ENCODE peak calls at places on chromosomes 1 and 21, in five cellular contexts. D is psoas muscle, A is cardiac septum, S is mesothelial cell of epicardium, Q is endothelial cell. M is an unnamed sample.

GRCh38 chr1:207811920-207812720 is 60.3 kb downstream of the CD46 start:
- DNase-seq in D (peak), A (peak), S (no peak), Q (peak), M (no peak)

GRCh38 chr1:160237558-160237957 is 24.8 kb downstream of the DCAF8 start:
- DNase-seq in D (no peak), A (no peak), S (no peak), Q (no peak), M (no peak)

GRCh38 chr1:157577420-157577819 is 20.5 kb downstream of the FCRL4 start:
- DNase-seq in D (no peak), A (no peak), S (no peak), Q (no peak), M (no peak)

GRCh38 chr1:156245451-156246232 is 2.2 kb downstream of the PAQR6 start:
- DNase-seq in D (no peak), A (no peak), S (no peak), Q (peak), M (no peak)

GRCh38 chr1:18480315-18481189 is at the start of gene KLHDC7A:
- DNase-seq in D (no peak), A (peak), S (no peak), Q (peak), M (no peak)

GRCh38 chr1:105872761-105873286 is 1183.7 kb upstream of the PRMT6 start:
- DNase-seq in D (no peak), A (no peak), S (no peak), Q (no peak), M (no peak)

GRCh38 chr1:2617981-2618470 is 14.8 kb downstream of the MMEL1 start:
- DNase-seq in D (no peak), A (no peak), S (no peak), Q (no peak), M (peak)

GRCh38 chr1:109319114-109319513 is 12.3 kb upstream of the MYBPHL start:
- DNase-seq in D (no peak), A (no peak), S (no peak), Q (no peak), M (no peak)

GRCh38 chr1:154852845-154853244 is 17.2 kb downstream of the KCNN3 start:
- DNase-seq in D (no peak), A (no peak), S (no peak), Q (no peak), M (no peak)

GRCh38 chr1:113153116-113153803 is 80.3 kb downstream of the LRIG2 start:
- DNase-seq in D (no peak), A (no peak), S (no peak), Q (no peak), M (no peak)

GRCh38 chr1:207903767-207904166 is 7.2 kb downstream of the CD34 start:
- DNase-seq in D (no peak), A (no peak), S (no peak), Q (no peak), M (no peak)

GRCh38 chr1:211829343-211830054 is 1.1 kb downstream of the LPGAT1 start:
- DNase-seq in D (peak), A (peak), S (no peak), Q (peak), M (no peak)

GRCh38 chr1:67970088-67970487 is 80.3 kb downstream of the DIRAS3 start:
- DNase-seq in D (no peak), A (no peak), S (no peak), Q (no peak), M (no peak)

GRCh38 chr1:161350666-161351065 is 17.0 kb downstream of the CFAP126 start:
- DNase-seq in D (no peak), A (no peak), S (no peak), Q (no peak), M (no peak)

GRCh38 chr1:202656951-202657646 is 53.2 kb downstream of the SYT2 start:
- DNase-seq in D (no peak), A (no peak), S (no peak), Q (peak), M (no peak)

GRCh38 chr1:100322436-100323211 is 29.7 kb upstream of the CDC14A start:
- DNase-seq in D (no peak), A (no peak), S (no peak), Q (no peak), M (no peak)

GRCh38 chr1:226619031-226619430 is 70.5 kb downstream of the STUM start:
- DNase-seq in D (peak), A (peak), S (no peak), Q (no peak), M (peak)

GRCh38 chr1:1347663-1348419 is 1.4 kb downstream of the DVL1 start:
- DNase-seq in D (peak), A (no peak), S (no peak), Q (no peak), M (no peak)

GRCh38 chr1:21532992-21533534 is 23.8 kb downstream of the ALPL start:
- DNase-seq in D (no peak), A (no peak), S (no peak), Q (no peak), M (no peak)

GRCh38 chr1:64775152-64775551 is 30.3 kb downstream of the RAVER2 start:
- DNase-seq in D (no peak), A (no peak), S (no peak), Q (no peak), M (no peak)

GRCh38 chr1:75630004-75630403 is 19.1 kb upstream of the SLC44A5 start:
- DNase-seq in D (no peak), A (no peak), S (no peak), Q (no peak), M (no peak)

GRCh38 chr1:231200417-231201031 is 38.7 kb downstream of the TRIM67 start:
- DNase-seq in D (no peak), A (no peak), S (no peak), Q (no peak), M (no peak)

GRCh38 chr1:61081637-61082335 is 575 bp upstream of the NFIA start:
- DNase-seq in D (peak), A (no peak), S (no peak), Q (peak), M (no peak)

GRCh38 chr1:36366091-36366661 is 19.5 kb downstream of the STK40 start:
- DNase-seq in D (peak), A (peak), S (no peak), Q (no peak), M (no peak)

GRCh38 chr1:198893141-198893540 is 254.3 kb downstream of the PTPRC start:
- DNase-seq in D (no peak), A (no peak), S (no peak), Q (no peak), M (no peak)

GRCh38 chr21:33980276-33980916 is 64.8 kb upstream of the ATP5PO start:
- DNase-seq in D (no peak), A (no peak), S (no peak), Q (no peak), M (peak)

GRCh38 chr21:42695324-42696025 is 42.1 kb downstream of the PDE9A start:
- DNase-seq in D (no peak), A (no peak), S (no peak), Q (no peak), M (no peak)